ENCODE peak calls at places on chromosomes 16 and 17, in ten cellular contexts. M is HFF-Myc, J is HFFc6, Z is GM12865, H is fibroblast of pulmonary artery, L is nephron progenitor cell, V is kidney, S is heart left ventricle, K is pancreas, W is fibroblast of the aortic adventitia. I is an unnamed sample.

GRCh38 chr17:1783271-1783670 is 21.4 kb downstream of the SERPINF1 start:
- DNase-seq in M (no peak), W (peak; percentile 53), J (no peak), Z (no peak), L (no peak), K (no peak), V (peak; percentile 81), S (peak; percentile 45), H (peak; percentile 45), I (no peak)

GRCh38 chr16:75139498-75139897 is 8.8 kb upstream of the ZFP1 start:
- DNase-seq in V (no peak), Z (no peak), L (no peak), W (no peak), S (no peak), M (no peak), J (no peak), K (no peak), H (no peak), I (no peak)

GRCh38 chr17:38885728-38886642 is 16.1 kb downstream of the LASP1 start:
- DNase-seq in L (peak; percentile 60), Z (no peak), K (no peak), W (peak; percentile 39), V (no peak), H (no peak), S (no peak), M (no peak), J (peak; percentile 38), I (no peak)

GRCh38 chr17:3554440-3554839 is 3.2 kb downstream of the TRPV3 start:
- DNase-seq in H (no peak), M (no peak), J (no peak), S (no peak), K (no peak), W (no peak), Z (no peak), V (peak; percentile 63), L (no peak), I (no peak)

GRCh38 chr16:2720063-2720455 is at the start of gene PRSS27:
- DNase-seq in H (no peak), Z (no peak), V (no peak), K (no peak), J (no peak), S (no peak), L (no peak), W (no peak), M (no peak), I (no peak)

GRCh38 chr16:52529226-52529625 is 17.7 kb downstream of the TOX3 start:
- DNase-seq in K (no peak), J (no peak), S (no peak), H (no peak), L (no peak), M (no peak), V (no peak), W (no peak), Z (no peak), I (no peak)

GRCh38 chr17:68461589-68461988 is 4.3 kb upstream of the WIPI1 start:
- DNase-seq in W (no peak), H (no peak), Z (peak; percentile 77), K (no peak), L (no peak), J (no peak), V (no peak), M (no peak), S (peak; percentile 69), I (no peak)

GRCh38 chr16:82585675-82586074 is 41.1 kb upstream of the CDH13 start:
- DNase-seq in S (no peak), V (no peak), W (no peak), K (no peak), H (peak; percentile 20), Z (no peak), M (no peak), J (peak; percentile 70), L (no peak), I (no peak)

GRCh38 chr17:79612468-79613194 is 1.8 kb upstream of the RBFOX3 start:
- DNase-seq in H (peak; percentile 26), S (no peak), Z (peak; percentile 57), V (no peak), K (peak; percentile 84), L (peak; percentile 89), M (no peak), W (peak; percentile 4), J (no peak), I (no peak)

GRCh38 chr16:75443301-75443700 is 10.0 kb upstream of the CFDP1 start:
- DNase-seq in L (no peak), K (no peak), H (peak; percentile 22), J (peak; percentile 27), S (no peak), W (peak; percentile 50), M (peak; percentile 59), Z (no peak), V (no peak), I (no peak)

GRCh38 chr16:85556456-85557082 is 56.6 kb upstream of the GSE1 start:
- DNase-seq in K (peak; percentile 78), Z (peak; percentile 81), J (no peak), L (peak; percentile 72), M (no peak), V (peak; percentile 90), W (no peak), S (peak; percentile 60), H (no peak), I (peak; percentile 16)

GRCh38 chr17:49991409-49991808 is 3.6 kb downstream of the DLX3 start:
- DNase-seq in W (no peak), V (peak; percentile 61), J (no peak), K (peak; percentile 52), H (no peak), M (no peak), S (no peak), L (no peak), Z (no peak), I (no peak)

GRCh38 chr16:1210461-1210860 is 14.6 kb downstream of the TPSG1 start:
- DNase-seq in M (no peak), H (no peak), J (no peak), L (no peak), W (no peak), K (no peak), Z (no peak), S (no peak), V (no peak), I (no peak)

GRCh38 chr16:1213231-1213630 is 11.8 kb downstream of the TPSG1 start:
- DNase-seq in K (no peak), Z (no peak), M (no peak), J (no peak), S (no peak), L (no peak), W (no peak), V (no peak), H (no peak), I (no peak)

GRCh38 chr16:1212616-1213194 is 12.4 kb downstream of the TPSG1 start:
- DNase-seq in Z (no peak), H (no peak), W (no peak), V (no peak), S (no peak), M (no peak), J (no peak), K (no peak), L (no peak), I (no peak)

GRCh38 chr16:1213796-1214372 is 11.2 kb downstream of the TPSG1 start:
- DNase-seq in Z (no peak), J (no peak), M (no peak), L (no peak), S (no peak), H (no peak), K (no peak), V (no peak), W (no peak), I (no peak)

DNA sequence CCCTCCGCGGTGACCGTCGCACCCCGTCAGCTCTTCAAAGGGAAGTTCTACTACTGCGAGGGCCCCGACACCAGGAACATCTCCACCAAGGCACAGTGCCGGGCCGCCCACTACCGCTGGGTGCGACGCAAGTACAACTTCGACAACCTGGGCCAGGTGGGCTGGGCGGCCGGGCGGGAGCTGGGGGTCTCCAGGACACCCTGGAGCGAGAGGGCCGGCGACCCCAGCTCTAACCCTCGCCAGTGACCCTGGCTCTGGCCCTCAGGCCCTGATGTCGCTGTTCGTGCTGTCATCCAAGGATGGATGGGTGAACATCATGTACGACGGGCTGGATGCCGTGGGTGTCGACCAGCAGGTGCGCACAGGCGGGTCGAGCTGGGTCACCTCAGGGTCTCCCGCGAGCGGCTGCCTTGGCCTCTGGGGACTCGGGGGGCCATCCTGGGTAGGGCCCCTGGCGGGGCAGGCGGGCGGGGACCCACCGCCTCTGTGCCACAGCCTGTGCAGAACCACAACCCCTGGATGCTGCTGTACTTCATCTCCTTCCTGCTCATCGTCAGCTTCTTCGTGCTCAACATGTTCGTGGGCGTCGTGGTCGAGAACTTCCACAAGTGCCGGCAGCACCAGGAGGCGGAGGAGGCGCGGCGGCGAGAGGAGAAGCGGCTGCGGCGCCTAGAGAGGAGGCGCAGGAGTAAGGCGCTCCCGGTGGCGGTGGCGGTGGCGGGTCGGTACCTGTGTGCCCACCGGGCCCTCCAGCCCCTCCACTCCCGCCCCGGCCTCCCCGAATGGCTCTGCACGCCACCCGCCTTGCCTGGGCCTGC is 13.4 kb downstream of the TPSG1 start:
- DNase-seq in H (no peak), M (no peak), J (no peak), K (no peak), Z (no peak), W (no peak), V (no peak), L (no peak), S (no peak), I (no peak)
- TF ChIP-seq CTCF in H (no peak), M (no peak), J (no peak), K (no peak), Z (no peak), W (no peak), V (no peak), L (no peak), S (no peak), I (no peak)

GRCh38 chr16:57627184-57627871 is 1.1 kb upstream of the ADGRG1 start:
- DNase-seq in K (no peak), H (peak; percentile 75), S (no peak), J (peak; percentile 95), W (peak; percentile 71), L (peak; percentile 50), V (peak; percentile 65), Z (no peak), M (peak; percentile 25), I (no peak)
- TF ChIP-seq CTCF in K (no peak), H (peak; percentile 42), S (no peak), J (peak; percentile 57), W (peak; percentile 33), L (peak; percentile 21), V (peak; percentile 2), Z (no peak), M (peak; percentile 7), I (no peak)

DNA sequence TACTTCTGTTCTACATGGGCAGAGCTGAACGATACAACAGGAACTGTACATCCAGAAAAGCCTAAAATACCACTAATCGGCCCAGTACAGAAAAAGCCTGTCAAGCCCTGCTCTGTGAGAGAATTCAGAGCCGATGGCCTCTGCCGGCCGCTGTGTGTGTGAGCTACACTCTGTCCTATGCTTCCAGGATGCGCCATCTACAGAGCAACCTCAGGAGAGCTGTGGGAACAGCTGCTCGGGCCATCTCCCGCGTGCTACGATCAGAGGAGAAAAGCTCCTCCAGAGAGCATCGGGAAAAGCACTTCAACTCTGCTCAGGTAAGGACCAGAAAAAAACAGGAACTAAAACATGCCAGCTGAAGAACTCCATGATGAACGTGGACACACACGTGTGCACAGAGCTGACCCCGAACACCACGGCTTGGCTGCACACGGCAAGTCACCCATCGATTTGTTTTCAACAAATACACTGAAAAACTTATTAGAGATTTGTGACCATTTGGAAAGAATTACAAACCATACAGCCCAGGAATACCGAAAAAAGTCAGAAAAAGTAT is 115.9 kb downstream of the ANKRD11 start:
- DNase-seq in S (no peak), Z (no peak), L (peak; percentile 35), J (no peak), K (no peak), H (no peak), M (no peak), W (no peak), V (no peak), I (no peak)
- TF ChIP-seq CTCF in S (no peak), Z (no peak), L (no peak), J (no peak), K (no peak), H (no peak), M (no peak), W (no peak), V (no peak), I (no peak)

GRCh38 chr16:49440156-49441065 is 66.8 kb downstream of the C16orf78 start:
- DNase-seq in K (no peak), J (no peak), H (no peak), W (no peak), L (no peak), Z (no peak), V (no peak), S (no peak), M (no peak), I (no peak)
- TF ChIP-seq CTCF in K (no peak), J (no peak), H (no peak), W (no peak), L (no peak), Z (peak; percentile 1), V (no peak), S (peak; percentile 18), M (no peak), I (no peak)

I was measured in foreskin keratinocyte.